ENCODE peak calls at places on chromosomes 16 and 17, in nine cellular contexts. One of them, this sample, is unnamed.

GRCh38 chr17:17236295-17237025 is 508 bp downstream of the FLCN start:
- DNase-seq in A673: peak; percentile 32
- DNase-seq in pancreas: no peak
- DNase-seq in fibroblast of mammary gland: peak; percentile 49
- DNase-seq in heart right ventricle: no peak
- DNase-seq in natural killer cell: peak; percentile 22
- DNase-seq in B cell: no peak
- DNase-seq in right lobe of liver: no peak
- DNase-seq in HFF-Myc: no peak
- DNase-seq in this sample: no peak

GRCh38 chr16:59886021-59886420 is 1151.9 kb upstream of the GOT2 start:
- DNase-seq in A673: peak; percentile 4
- DNase-seq in pancreas: no peak
- DNase-seq in fibroblast of mammary gland: peak; percentile 86
- DNase-seq in heart right ventricle: peak; percentile 53
- DNase-seq in natural killer cell: no peak
- DNase-seq in B cell: no peak
- DNase-seq in right lobe of liver: no peak
- DNase-seq in HFF-Myc: peak; percentile 90
- DNase-seq in this sample: no peak

GRCh38 chr17:3891626-3892094 is 1.2 kb downstream of the CAMKK1 start:
- DNase-seq in A673: no peak
- DNase-seq in pancreas: no peak
- DNase-seq in fibroblast of mammary gland: peak; percentile 23
- DNase-seq in heart right ventricle: no peak
- DNase-seq in natural killer cell: no peak
- DNase-seq in B cell: no peak
- DNase-seq in right lobe of liver: no peak
- DNase-seq in HFF-Myc: no peak
- DNase-seq in this sample: no peak

GRCh38 chr16:70573451-70574121 is 50.0 kb downstream of the SF3B3 start:
- DNase-seq in A673: peak; percentile 17
- DNase-seq in pancreas: no peak
- DNase-seq in fibroblast of mammary gland: peak; percentile 93
- DNase-seq in heart right ventricle: peak; percentile 77
- DNase-seq in natural killer cell: no peak
- DNase-seq in B cell: no peak
- DNase-seq in right lobe of liver: no peak
- DNase-seq in HFF-Myc: peak; percentile 77
- DNase-seq in this sample: no peak

GRCh38 chr17:40563371-40564052 is 1.8 kb downstream of the CCR7 start:
- DNase-seq in A673: no peak
- DNase-seq in pancreas: no peak
- DNase-seq in fibroblast of mammary gland: no peak
- DNase-seq in heart right ventricle: no peak
- DNase-seq in natural killer cell: peak; percentile 16
- DNase-seq in B cell: no peak
- DNase-seq in right lobe of liver: no peak
- DNase-seq in HFF-Myc: no peak
- DNase-seq in this sample: no peak

GRCh38 chr16:15493416-15494181 is 59.2 kb downstream of the BMERB1 start:
- DNase-seq in A673: no peak
- DNase-seq in pancreas: no peak
- DNase-seq in fibroblast of mammary gland: peak; percentile 94
- DNase-seq in heart right ventricle: no peak
- DNase-seq in natural killer cell: no peak
- DNase-seq in B cell: no peak
- DNase-seq in right lobe of liver: no peak
- DNase-seq in HFF-Myc: peak; percentile 91
- DNase-seq in this sample: no peak

GRCh38 chr16:24919536-24919935 is 73.8 kb downstream of the SLC5A11 start:
- DNase-seq in A673: no peak
- DNase-seq in pancreas: no peak
- DNase-seq in fibroblast of mammary gland: no peak
- DNase-seq in heart right ventricle: no peak
- DNase-seq in natural killer cell: no peak
- DNase-seq in B cell: no peak
- DNase-seq in right lobe of liver: no peak
- DNase-seq in HFF-Myc: no peak
- DNase-seq in this sample: no peak

GRCh38 chr17:49817993-49818392 is 29.5 kb downstream of the KAT7 start:
- DNase-seq in A673: no peak
- DNase-seq in pancreas: no peak
- DNase-seq in fibroblast of mammary gland: no peak
- DNase-seq in heart right ventricle: no peak
- DNase-seq in natural killer cell: peak; percentile 32
- DNase-seq in B cell: no peak
- DNase-seq in right lobe of liver: no peak
- DNase-seq in HFF-Myc: no peak
- DNase-seq in this sample: no peak

GRCh38 chr16:29710227-29711219 is 31.5 kb downstream of the QPRT start:
- DNase-seq in A673: peak; percentile 76
- DNase-seq in pancreas: no peak
- DNase-seq in fibroblast of mammary gland: peak; percentile 79
- DNase-seq in heart right ventricle: peak; percentile 21
- DNase-seq in natural killer cell: no peak
- DNase-seq in B cell: peak; percentile 61
- DNase-seq in right lobe of liver: no peak
- DNase-seq in HFF-Myc: peak; percentile 61
- DNase-seq in this sample: no peak

GRCh38 chr17:74391771-74392170 is 24.5 kb downstream of the GPR142 start:
- DNase-seq in A673: no peak
- DNase-seq in pancreas: no peak
- DNase-seq in fibroblast of mammary gland: no peak
- DNase-seq in heart right ventricle: no peak
- DNase-seq in natural killer cell: no peak
- DNase-seq in B cell: no peak
- DNase-seq in right lobe of liver: no peak
- DNase-seq in HFF-Myc: no peak
- DNase-seq in this sample: no peak

GRCh38 chr17:43573579-43574321 is 27.6 kb upstream of the ETV4 start:
- DNase-seq in A673: no peak
- DNase-seq in pancreas: no peak
- DNase-seq in fibroblast of mammary gland: no peak
- DNase-seq in heart right ventricle: no peak
- DNase-seq in natural killer cell: no peak
- DNase-seq in B cell: no peak
- DNase-seq in right lobe of liver: no peak
- DNase-seq in HFF-Myc: no peak
- DNase-seq in this sample: no peak

GRCh38 chr16:78584213-78584860 is 484.9 kb downstream of the WWOX start:
- DNase-seq in A673: peak; percentile 9
- DNase-seq in pancreas: no peak
- DNase-seq in fibroblast of mammary gland: no peak
- DNase-seq in heart right ventricle: no peak
- DNase-seq in natural killer cell: no peak
- DNase-seq in B cell: no peak
- DNase-seq in right lobe of liver: no peak
- DNase-seq in HFF-Myc: no peak
- DNase-seq in this sample: no peak

GRCh38 chr17:82681547-82681946 is 17.0 kb downstream of the RAB40B start:
- DNase-seq in A673: no peak
- DNase-seq in pancreas: no peak
- DNase-seq in fibroblast of mammary gland: no peak
- DNase-seq in heart right ventricle: no peak
- DNase-seq in natural killer cell: no peak
- DNase-seq in B cell: no peak
- DNase-seq in right lobe of liver: no peak
- DNase-seq in HFF-Myc: no peak
- DNase-seq in this sample: no peak

GRCh38 chr16:88523381-88524159 is 46.6 kb upstream of the ZC3H18 start:
- DNase-seq in A673: no peak
- DNase-seq in pancreas: no peak
- DNase-seq in fibroblast of mammary gland: no peak
- DNase-seq in heart right ventricle: no peak
- DNase-seq in natural killer cell: no peak
- DNase-seq in B cell: no peak
- DNase-seq in right lobe of liver: peak; percentile 23
- DNase-seq in HFF-Myc: no peak
- DNase-seq in this sample: no peak

GRCh38 chr16:75219838-75220237 is 1.1 kb downstream of the CTRB1 start:
- DNase-seq in A673: no peak
- DNase-seq in pancreas: no peak
- DNase-seq in fibroblast of mammary gland: no peak
- DNase-seq in heart right ventricle: no peak
- DNase-seq in natural killer cell: no peak
- DNase-seq in B cell: no peak
- DNase-seq in right lobe of liver: no peak
- DNase-seq in HFF-Myc: no peak
- DNase-seq in this sample: no peak

GRCh38 chr16:88383401-88384221 is 852 bp downstream of the ZNF469 start:
- DNase-seq in A673: no peak
- DNase-seq in pancreas: peak; percentile 71
- DNase-seq in fibroblast of mammary gland: peak; percentile 53
- DNase-seq in heart right ventricle: no peak
- DNase-seq in natural killer cell: no peak
- DNase-seq in B cell: peak; percentile 41
- DNase-seq in right lobe of liver: peak; percentile 39
- DNase-seq in HFF-Myc: peak; percentile 29
- DNase-seq in this sample: no peak

GRCh38 chr16:53421248-53421647 is 13.0 kb upstream of the RBL2 start:
- DNase-seq in A673: no peak
- DNase-seq in pancreas: no peak
- DNase-seq in fibroblast of mammary gland: no peak
- DNase-seq in heart right ventricle: no peak
- DNase-seq in natural killer cell: no peak
- DNase-seq in B cell: no peak
- DNase-seq in right lobe of liver: no peak
- DNase-seq in HFF-Myc: no peak
- DNase-seq in this sample: no peak
- TF ChIP-seq CTCF in A673: peak; percentile 20
- TF ChIP-seq CTCF in pancreas: no peak
- TF ChIP-seq CTCF in fibroblast of mammary gland: no peak
- TF ChIP-seq CTCF in heart right ventricle: no peak
- TF ChIP-seq CTCF in natural killer cell: no peak
- TF ChIP-seq CTCF in B cell: no peak
- TF ChIP-seq CTCF in right lobe of liver: no peak
- TF ChIP-seq CTCF in HFF-Myc: peak; percentile 6
- TF ChIP-seq CTCF in this sample: no peak

GRCh38 chr16:66751992-66752322 is 548 bp upstream of the DYNC1LI2 start:
- DNase-seq in A673: no peak
- DNase-seq in pancreas: no peak
- DNase-seq in fibroblast of mammary gland: no peak
- DNase-seq in heart right ventricle: no peak
- DNase-seq in natural killer cell: no peak
- DNase-seq in B cell: no peak
- DNase-seq in right lobe of liver: no peak
- DNase-seq in HFF-Myc: no peak
- DNase-seq in this sample: no peak
- TF ChIP-seq CTCF in A673: no peak
- TF ChIP-seq CTCF in pancreas: no peak
- TF ChIP-seq CTCF in fibroblast of mammary gland: no peak
- TF ChIP-seq CTCF in heart right ventricle: peak; percentile 25
- TF ChIP-seq CTCF in natural killer cell: peak; percentile 39
- TF ChIP-seq CTCF in B cell: peak; percentile 52
- TF ChIP-seq CTCF in right lobe of liver: no peak
- TF ChIP-seq CTCF in HFF-Myc: no peak
- TF ChIP-seq CTCF in this sample: no peak

GRCh38 chr16:65101009-65101408 is 20.9 kb downstream of the CDH11 start:
- DNase-seq in A673: no peak
- DNase-seq in pancreas: no peak
- DNase-seq in fibroblast of mammary gland: no peak
- DNase-seq in heart right ventricle: no peak
- DNase-seq in natural killer cell: no peak
- DNase-seq in B cell: no peak
- DNase-seq in right lobe of liver: no peak
- DNase-seq in HFF-Myc: no peak
- DNase-seq in this sample: no peak
- TF ChIP-seq CTCF in A673: no peak
- TF ChIP-seq CTCF in pancreas: no peak
- TF ChIP-seq CTCF in fibroblast of mammary gland: no peak
- TF ChIP-seq CTCF in heart right ventricle: no peak
- TF ChIP-seq CTCF in natural killer cell: no peak
- TF ChIP-seq CTCF in B cell: no peak
- TF ChIP-seq CTCF in right lobe of liver: no peak
- TF ChIP-seq CTCF in HFF-Myc: no peak
- TF ChIP-seq CTCF in this sample: no peak

GRCh38 chr16:81195907-81196534 is 42.5 kb upstream of the BCO1 start:
- DNase-seq in A673: no peak
- DNase-seq in pancreas: no peak
- DNase-seq in fibroblast of mammary gland: no peak
- DNase-seq in heart right ventricle: no peak
- DNase-seq in natural killer cell: no peak
- DNase-seq in B cell: no peak
- DNase-seq in right lobe of liver: no peak
- DNase-seq in HFF-Myc: no peak
- DNase-seq in this sample: no peak

GRCh38 chr16:81201267-81201666 is 37.2 kb upstream of the BCO1 start:
- DNase-seq in A673: no peak
- DNase-seq in pancreas: no peak
- DNase-seq in fibroblast of mammary gland: no peak
- DNase-seq in heart right ventricle: no peak
- DNase-seq in natural killer cell: no peak
- DNase-seq in B cell: no peak
- DNase-seq in right lobe of liver: peak; percentile 66
- DNase-seq in HFF-Myc: no peak
- DNase-seq in this sample: no peak

DNA sequence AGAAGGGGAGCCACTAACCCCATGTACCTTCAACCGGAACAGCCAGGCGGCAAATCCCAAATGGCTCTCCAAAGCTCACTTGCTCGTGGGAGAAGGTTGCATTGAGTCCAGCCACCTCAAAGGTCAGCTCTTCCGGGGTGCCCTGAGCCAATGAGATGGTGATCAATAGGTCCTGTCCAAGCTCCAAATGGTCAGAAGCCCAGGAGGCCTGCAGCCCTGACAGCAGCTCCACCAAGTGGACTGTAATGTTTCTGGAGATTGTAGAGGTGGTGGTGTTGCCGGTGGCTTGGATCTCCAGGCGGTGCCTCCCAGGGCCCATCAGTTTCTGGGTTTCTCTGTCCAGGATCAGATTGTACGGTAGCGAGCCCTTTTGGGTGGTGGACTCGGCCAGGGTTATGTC is 39.9 kb upstream of the BCO1 start:
- DNase-seq in A673: no peak
- DNase-seq in pancreas: no peak
- DNase-seq in fibroblast of mammary gland: no peak
- DNase-seq in heart right ventricle: no peak
- DNase-seq in natural killer cell: no peak
- DNase-seq in B cell: no peak
- DNase-seq in right lobe of liver: peak; percentile 65
- DNase-seq in HFF-Myc: no peak
- DNase-seq in this sample: no peak
- TF ChIP-seq CTCF in A673: peak; percentile 26
- TF ChIP-seq CTCF in pancreas: no peak
- TF ChIP-seq CTCF in fibroblast of mammary gland: peak; percentile 17
- TF ChIP-seq CTCF in heart right ventricle: peak; percentile 21
- TF ChIP-seq CTCF in natural killer cell: no peak
- TF ChIP-seq CTCF in B cell: no peak
- TF ChIP-seq CTCF in right lobe of liver: peak; percentile 53
- TF ChIP-seq CTCF in HFF-Myc: peak; percentile 10
- TF ChIP-seq CTCF in this sample: no peak